ENCODE peak calls at places on chromosomes 5 and 9, in eight cellular contexts. Q is EL; T is ovary; I is GM12878; J is SK-MEL-5; M is stimulated activated CD4-positive, alpha-beta T cell treated with anti-CD3 and anti-CD28 coated beads, Interleukin-4, amount 100 ng/mL, for 48 hours; Y is HTR-8/SVneo; S is NCI-H1417 treated with DMSO at 0.1 percent for 48 hours. X is an unnamed sample.

GRCh38 chr5:10124287-10124686 is 125.4 kb downstream of the ATPSCKMT start:
- DNase-seq in Q (no peak), T (no peak), I (no peak), J (no peak), M (no peak), Y (no peak), S (no peak), X (no peak)

GRCh38 chr9:97510797-97511761 is 9.6 kb downstream of the TMOD1 start:
- DNase-seq in Q (peak), T (no peak), I (peak), J (no peak), M (no peak), Y (no peak), S (no peak), X (no peak)

GRCh38 chr9:122394265-122395242 is 23.7 kb downstream of the PTGS1 start:
- DNase-seq in Q (peak), T (no peak), I (no peak), J (peak), M (no peak), Y (no peak), S (no peak), X (no peak)

GRCh38 chr5:78522476-78523105 is 126.0 kb downstream of the LHFPL2 start:
- DNase-seq in Q (no peak), T (no peak), I (no peak), J (no peak), M (no peak), Y (no peak), S (no peak), X (no peak)

GRCh38 chr9:124799274-124800006 is 22.5 kb downstream of the OLFML2A start:
- DNase-seq in Q (no peak), T (no peak), I (no peak), J (no peak), M (no peak), Y (no peak), S (no peak), X (no peak)

GRCh38 chr9:19154135-19154612 is 26.9 kb upstream of the PLIN2 start:
- DNase-seq in Q (peak), T (peak), I (no peak), J (peak), M (no peak), Y (no peak), S (no peak), X (peak)

GRCh38 chr9:38020251-38021076 is 48.6 kb downstream of the SHB start:
- DNase-seq in Q (no peak), T (no peak), I (no peak), J (no peak), M (no peak), Y (no peak), S (no peak), X (no peak)

GRCh38 chr5:67021522-67022316 is 174.9 kb downstream of the CD180 start:
- DNase-seq in Q (no peak), T (no peak), I (no peak), J (no peak), M (no peak), Y (no peak), S (no peak), X (no peak)

GRCh38 chr9:99785010-99785590 is 36.6 kb upstream of the NR4A3 start:
- DNase-seq in Q (no peak), T (no peak), I (no peak), J (no peak), M (no peak), Y (no peak), S (no peak), X (no peak)

GRCh38 chr5:757346-757930 is 27.1 kb downstream of the ZDHHC11B start:
- DNase-seq in Q (no peak), T (peak), I (no peak), J (no peak), M (no peak), Y (no peak), S (no peak), X (no peak)

GRCh38 chr5:137734962-137735530 is 843 bp downstream of the KLHL3 start:
- DNase-seq in Q (peak), T (peak), I (no peak), J (no peak), M (no peak), Y (no peak), S (no peak), X (no peak)

GRCh38 chr9:129463477-129463876 is 157.4 kb downstream of the C9orf50 start:
- DNase-seq in Q (no peak), T (no peak), I (no peak), J (no peak), M (no peak), Y (no peak), S (no peak), X (no peak)

GRCh38 chr9:110580850-110581249 is 1.3 kb upstream of the SVEP1 start:
- DNase-seq in Q (no peak), T (no peak), I (no peak), J (no peak), M (no peak), Y (no peak), S (no peak), X (no peak)

GRCh38 chr5:147410496-147411395 is 99.1 kb downstream of the DPYSL3 start:
- DNase-seq in Q (no peak), T (no peak), I (no peak), J (no peak), M (no peak), Y (no peak), S (no peak), X (no peak)

GRCh38 chr9:72775570-72775969 is 177.3 kb downstream of the ALDH1A1 start:
- DNase-seq in Q (no peak), T (no peak), I (no peak), J (no peak), M (no peak), Y (no peak), S (no peak), X (no peak)

GRCh38 chr5:179822444-179822990 is 1.8 kb downstream of the SQSTM1 start:
- DNase-seq in Q (no peak), T (peak), I (no peak), J (no peak), M (no peak), Y (no peak), S (no peak), X (no peak)

GRCh38 chr5:9589049-9589835 is 40.9 kb downstream of the TAS2R1 start:
- DNase-seq in Q (no peak), T (no peak), I (no peak), J (no peak), M (no peak), Y (no peak), S (no peak), X (no peak)

GRCh38 chr9:70101265-70101664 is 57.6 kb downstream of the MAMDC2 start:
- DNase-seq in Q (peak), T (no peak), I (no peak), J (no peak), M (no peak), Y (no peak), S (no peak), X (no peak)

GRCh38 chr5:83927140-83927733 is 206.6 kb upstream of the HAPLN1 start:
- DNase-seq in Q (peak), T (no peak), I (no peak), J (peak), M (peak), Y (peak), S (no peak), X (peak)

GRCh38 chr9:87137718-87138117 is 190.4 kb upstream of the GAS1 start:
- DNase-seq in Q (no peak), T (no peak), I (no peak), J (no peak), M (no peak), Y (no peak), S (no peak), X (no peak)

GRCh38 chr9:113705938-113706519 is 170.1 kb upstream of the ZNF618 start:
- DNase-seq in Q (no peak), T (no peak), I (no peak), J (no peak), M (no peak), Y (no peak), S (no peak), X (peak)

GRCh38 chr9:92133949-92134604 is 18.9 kb upstream of the SPTLC1 start:
- DNase-seq in Q (peak), T (peak), I (no peak), J (peak), M (peak), Y (peak), S (no peak), X (peak)

GRCh38 chr5:61806491-61807020 is 474.5 kb downstream of the ZSWIM6 start:
- DNase-seq in Q (no peak), T (no peak), I (no peak), J (no peak), M (no peak), Y (no peak), S (no peak), X (no peak)

GRCh38 chr5:82719368-82719767 is 357.8 kb downstream of the TMEM167A start:
- DNase-seq in Q (no peak), T (no peak), I (no peak), J (no peak), M (no peak), Y (no peak), S (no peak), X (no peak)

GRCh38 chr5:102916114-102916513 is 161.0 kb downstream of the PAM start:
- DNase-seq in Q (no peak), T (no peak), I (no peak), J (no peak), M (no peak), Y (no peak), S (no peak), X (no peak)

GRCh38 chr9:92724528-92725265 is 39.9 kb downstream of the BICD2 start:
- DNase-seq in Q (no peak), T (no peak), I (no peak), J (no peak), M (no peak), Y (no peak), S (no peak), X (no peak)

GRCh38 chr9:117149996-117150395 is 264.9 kb downstream of the ASTN2 start:
- DNase-seq in Q (no peak), T (no peak), I (no peak), J (no peak), M (no peak), Y (no peak), S (no peak), X (no peak)

GRCh38 chr9:95875305-95876137 is at the start of gene ERCC6L2:
- DNase-seq in Q (peak), T (peak), I (peak), J (peak), M (peak), Y (peak), S (peak), X (peak)

GRCh38 chr5:176565760-176566288 is 16.7 kb downstream of the CDHR2 start:
- DNase-seq in Q (no peak), T (no peak), I (no peak), J (no peak), M (no peak), Y (no peak), S (no peak), X (no peak)

GRCh38 chr5:134365604-134366003 is 1.4 kb downstream of the CDKL3 start:
- DNase-seq in Q (no peak), T (no peak), I (no peak), J (no peak), M (no peak), Y (no peak), S (no peak), X (no peak)

GRCh38 chr9:14066815-14067214 is 247.1 kb downstream of the NFIB start:
- DNase-seq in Q (no peak), T (no peak), I (no peak), J (no peak), M (no peak), Y (no peak), S (no peak), X (no peak)

GRCh38 chr5:68994645-68995044 is 99.2 kb upstream of the SLC30A5 start:
- DNase-seq in Q (no peak), T (no peak), I (peak), J (no peak), M (no peak), Y (no peak), S (no peak), X (no peak)

GRCh38 chr9:4117835-4118610 is 181.8 kb downstream of the GLIS3 start:
- DNase-seq in Q (no peak), T (peak), I (no peak), J (peak), M (peak), Y (no peak), S (no peak), X (peak)